ENCODE peak calls at places on chromosomes 4 and X, in four cellular contexts. One of them, this sample, is unnamed. For H3K27me3, the result is how much of the 10 kb centered on the place peaks cover.

GRCh38 chrX:134743121-134743520 is 84.8 kb upstream of the PLAC1 start:
- DNase-seq in neuronal stem cell: no peak
- DNase-seq in GM23338: no peak
- DNase-seq in cardiac muscle cell: peak
- DNase-seq in this sample: no peak

GRCh38 chr4:33107813-33108212 is 2387.6 kb downstream of the PCDH7 start:
- DNase-seq in neuronal stem cell: no peak
- DNase-seq in GM23338: no peak
- DNase-seq in cardiac muscle cell: no peak
- DNase-seq in this sample: no peak

GRCh38 chrX:78075787-78076389 is 28.2 kb upstream of the PGK1 start:
- DNase-seq in neuronal stem cell: no peak
- DNase-seq in GM23338: no peak
- DNase-seq in cardiac muscle cell: no peak
- DNase-seq in this sample: no peak

GRCh38 chr4:82104578-82104977 is 269.2 kb downstream of the HNRNPD start:
- DNase-seq in neuronal stem cell: no peak
- DNase-seq in GM23338: peak
- DNase-seq in cardiac muscle cell: no peak
- DNase-seq in this sample: no peak

GRCh38 chr4:74830928-74831327 is 36.6 kb upstream of the BTC start:
- DNase-seq in neuronal stem cell: no peak
- DNase-seq in GM23338: no peak
- DNase-seq in cardiac muscle cell: peak
- DNase-seq in this sample: peak

GRCh38 chrX:101219840-101220191 is 230 bp downstream of the DRP2 start:
- DNase-seq in neuronal stem cell: no peak
- DNase-seq in GM23338: no peak
- DNase-seq in cardiac muscle cell: peak
- DNase-seq in this sample: no peak

GRCh38 chrX:15151267-15152196 is 118.4 kb downstream of the ASB9 start:
- DNase-seq in neuronal stem cell: no peak
- DNase-seq in GM23338: no peak
- DNase-seq in cardiac muscle cell: no peak
- DNase-seq in this sample: peak

GRCh38 chr4:165684177-165684870 is 188.7 kb upstream of the TLL1 start:
- DNase-seq in neuronal stem cell: no peak
- DNase-seq in GM23338: no peak
- DNase-seq in cardiac muscle cell: peak
- DNase-seq in this sample: no peak

GRCh38 chr4:107977482-107977881 is 12.2 kb upstream of the HADH start:
- DNase-seq in neuronal stem cell: no peak
- DNase-seq in GM23338: no peak
- DNase-seq in cardiac muscle cell: no peak
- DNase-seq in this sample: no peak

GRCh38 chr4:88963817-88964216 is 93.2 kb downstream of the FAM13A start:
- DNase-seq in neuronal stem cell: no peak
- DNase-seq in GM23338: peak
- DNase-seq in cardiac muscle cell: peak
- DNase-seq in this sample: no peak

GRCh38 chr4:42478509-42478908 is 81.2 kb downstream of the SHISA3 start:
- DNase-seq in neuronal stem cell: no peak
- DNase-seq in GM23338: no peak
- DNase-seq in cardiac muscle cell: no peak
- DNase-seq in this sample: no peak

GRCh38 chrX:42093756-42094155 is 170.4 kb upstream of the CASK start:
- DNase-seq in neuronal stem cell: no peak
- DNase-seq in GM23338: no peak
- DNase-seq in cardiac muscle cell: peak
- DNase-seq in this sample: no peak

GRCh38 chr4:169668069-169668721 is 47.8 kb downstream of the CLCN3 start:
- DNase-seq in neuronal stem cell: no peak
- DNase-seq in GM23338: no peak
- DNase-seq in cardiac muscle cell: no peak
- DNase-seq in this sample: no peak

GRCh38 chrX:11049976-11050375 is 61.2 kb upstream of the HCCS start:
- DNase-seq in neuronal stem cell: no peak
- DNase-seq in GM23338: no peak
- DNase-seq in cardiac muscle cell: no peak
- DNase-seq in this sample: no peak

GRCh38 chr4:32748498-32748897 is 2028.3 kb downstream of the PCDH7 start:
- DNase-seq in neuronal stem cell: no peak
- DNase-seq in GM23338: peak
- DNase-seq in cardiac muscle cell: no peak
- DNase-seq in this sample: no peak

GRCh38 chrX:118726887-118727685 is at the start of gene IL13RA1:
- DNase-seq in neuronal stem cell: peak
- DNase-seq in GM23338: peak
- DNase-seq in cardiac muscle cell: peak
- DNase-seq in this sample: peak

GRCh38 chr4:106033469-106033868 is 138.2 kb downstream of the NPNT start:
- DNase-seq in neuronal stem cell: no peak
- DNase-seq in GM23338: no peak
- DNase-seq in cardiac muscle cell: no peak
- DNase-seq in this sample: no peak

GRCh38 chrX:20884565-20884964 is 489.7 kb upstream of the CNKSR2 start:
- DNase-seq in neuronal stem cell: no peak
- DNase-seq in GM23338: no peak
- DNase-seq in cardiac muscle cell: no peak
- DNase-seq in this sample: no peak

GRCh38 chr4:44157611-44158277 is 290.9 kb downstream of the KCTD8 start:
- DNase-seq in neuronal stem cell: no peak
- DNase-seq in GM23338: no peak
- DNase-seq in cardiac muscle cell: no peak
- DNase-seq in this sample: no peak

GRCh38 chr4:143188325-143189088 is 3.8 kb downstream of the USP38 start:
- DNase-seq in neuronal stem cell: no peak
- DNase-seq in GM23338: no peak
- DNase-seq in cardiac muscle cell: no peak
- DNase-seq in this sample: no peak

GRCh38 chrX:68409154-68409553 is 24.1 kb downstream of the OPHN1 start:
- DNase-seq in neuronal stem cell: no peak
- DNase-seq in GM23338: no peak
- DNase-seq in cardiac muscle cell: no peak
- DNase-seq in this sample: no peak

GRCh38 chr4:15882675-15883086 is 55.9 kb downstream of the FGFBP1 start:
- DNase-seq in neuronal stem cell: peak
- DNase-seq in GM23338: peak
- DNase-seq in cardiac muscle cell: peak
- DNase-seq in this sample: peak

DNA sequence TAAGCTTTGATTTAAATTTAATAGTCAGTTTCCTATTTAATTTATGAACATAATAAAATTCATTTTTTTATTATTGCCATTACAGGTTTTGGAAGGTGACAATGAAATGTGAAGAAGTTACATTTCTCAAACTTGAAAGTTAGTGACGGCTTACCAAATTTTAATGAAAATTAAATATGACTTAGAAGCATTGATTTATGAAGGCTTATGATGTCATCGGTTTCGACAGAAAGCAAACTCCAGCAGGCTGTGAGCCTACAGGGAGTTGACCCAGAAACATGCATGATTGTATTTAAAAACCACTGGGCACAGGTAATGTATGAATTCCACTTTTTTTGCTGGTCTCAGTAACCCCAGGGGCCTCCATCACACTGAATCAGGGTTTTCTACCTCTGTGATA is 157.1 kb downstream of the FHIP1A start:
- DNase-seq in neuronal stem cell: no peak
- DNase-seq in GM23338: no peak
- DNase-seq in cardiac muscle cell: no peak
- DNase-seq in this sample: no peak
- H3K27me3 ChIP-seq in neuronal stem cell: under half
- H3K27me3 ChIP-seq in GM23338: under half
- H3K27me3 ChIP-seq in cardiac muscle cell: under half
- H3K27me3 ChIP-seq in this sample: under half

DNA sequence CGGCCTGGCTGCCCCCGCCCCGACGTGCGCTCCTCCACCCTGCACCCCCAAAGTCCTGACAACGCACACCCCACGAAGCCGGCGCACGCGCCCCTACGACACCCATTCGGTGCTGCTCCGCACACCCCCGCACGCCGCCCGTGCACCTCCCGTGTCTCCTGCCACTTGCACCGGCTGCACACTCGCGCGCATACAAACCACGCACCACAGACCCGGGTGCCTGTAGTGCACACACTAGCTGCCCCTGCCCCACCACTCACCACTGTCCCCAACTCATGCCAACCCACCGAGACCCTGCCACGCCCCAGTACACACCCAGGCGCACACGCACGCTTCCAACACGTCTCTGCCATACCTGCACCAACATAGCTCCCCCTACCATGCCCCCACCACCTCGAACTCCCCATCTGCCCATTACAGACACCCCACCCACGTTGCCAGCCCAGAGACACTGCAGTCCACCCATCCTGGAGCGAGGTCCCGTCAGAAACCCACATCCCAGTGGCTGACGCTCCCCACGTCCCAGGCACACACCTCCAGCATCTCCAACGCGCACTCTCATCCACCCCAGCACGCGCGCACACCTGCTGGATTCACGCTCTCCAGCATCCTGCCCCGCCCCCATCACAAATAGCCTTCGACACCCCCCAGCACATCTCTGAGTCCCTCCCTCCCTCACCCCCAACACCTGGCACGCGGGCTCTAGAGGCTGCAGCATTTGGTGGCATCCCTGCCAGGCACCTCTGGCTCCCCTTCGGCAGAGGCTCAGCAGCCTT is 4.2 kb upstream of the DUSP9 start:
- DNase-seq in neuronal stem cell: no peak
- DNase-seq in GM23338: peak
- DNase-seq in cardiac muscle cell: no peak
- DNase-seq in this sample: no peak
- H3K27me3 ChIP-seq in neuronal stem cell: under half
- H3K27me3 ChIP-seq in GM23338: half or more
- H3K27me3 ChIP-seq in cardiac muscle cell: half or more
- H3K27me3 ChIP-seq in this sample: under half

DNA sequence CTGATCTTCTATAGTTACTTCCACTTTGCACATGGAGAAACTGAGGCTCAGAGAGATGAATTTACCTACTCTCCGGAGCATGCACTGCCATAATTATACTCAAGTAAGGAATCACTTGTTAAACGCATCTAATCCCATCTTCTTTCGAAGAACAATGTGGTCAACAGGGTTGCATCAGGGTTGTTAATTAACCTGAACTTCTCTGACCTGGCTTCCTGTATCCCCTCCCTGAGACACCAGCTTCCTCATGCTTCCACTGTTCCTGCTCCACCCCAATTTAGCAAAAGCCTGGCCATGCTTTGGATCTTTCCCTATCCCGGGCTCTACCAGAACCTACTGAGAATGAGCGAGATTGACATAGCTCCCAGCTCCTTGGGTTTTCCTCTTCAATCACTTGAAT is 136.7 kb downstream of the SMIM20 start:
- DNase-seq in neuronal stem cell: no peak
- DNase-seq in GM23338: no peak
- DNase-seq in cardiac muscle cell: no peak
- DNase-seq in this sample: no peak
- H3K27me3 ChIP-seq in neuronal stem cell: under half
- H3K27me3 ChIP-seq in GM23338: under half
- H3K27me3 ChIP-seq in cardiac muscle cell: under half
- H3K27me3 ChIP-seq in this sample: under half

DNA sequence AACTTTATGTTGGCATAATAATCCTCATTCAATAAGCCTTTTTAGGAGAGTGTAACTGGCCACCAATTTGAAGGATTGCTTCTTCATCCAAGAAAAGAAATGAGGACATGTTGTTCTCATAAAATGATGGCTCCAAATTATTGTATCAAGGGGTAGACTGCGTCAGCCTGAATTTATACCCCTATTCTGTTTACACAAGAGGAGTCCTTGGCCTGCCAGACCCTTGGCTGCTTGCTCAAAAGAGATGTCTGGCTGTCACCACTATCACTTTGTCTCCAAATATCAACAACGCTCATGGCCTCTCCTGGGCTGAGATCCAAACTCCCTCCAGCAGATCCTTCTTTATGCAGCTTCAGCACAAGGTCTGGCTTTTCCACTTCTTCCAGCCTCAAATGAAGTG is 127.8 kb downstream of the OR13H1 start:
- DNase-seq in neuronal stem cell: no peak
- DNase-seq in GM23338: no peak
- DNase-seq in cardiac muscle cell: no peak
- DNase-seq in this sample: no peak
- H3K27me3 ChIP-seq in neuronal stem cell: under half
- H3K27me3 ChIP-seq in GM23338: under half
- H3K27me3 ChIP-seq in cardiac muscle cell: under half
- H3K27me3 ChIP-seq in this sample: under half

GRCh38 chrX:110491846-110492620 is 133.4 kb downstream of the RTL9 start:
- DNase-seq in neuronal stem cell: no peak
- DNase-seq in GM23338: no peak
- DNase-seq in cardiac muscle cell: no peak
- DNase-seq in this sample: no peak
- H3K27me3 ChIP-seq in neuronal stem cell: under half
- H3K27me3 ChIP-seq in GM23338: under half
- H3K27me3 ChIP-seq in cardiac muscle cell: under half
- H3K27me3 ChIP-seq in this sample: under half

DNA sequence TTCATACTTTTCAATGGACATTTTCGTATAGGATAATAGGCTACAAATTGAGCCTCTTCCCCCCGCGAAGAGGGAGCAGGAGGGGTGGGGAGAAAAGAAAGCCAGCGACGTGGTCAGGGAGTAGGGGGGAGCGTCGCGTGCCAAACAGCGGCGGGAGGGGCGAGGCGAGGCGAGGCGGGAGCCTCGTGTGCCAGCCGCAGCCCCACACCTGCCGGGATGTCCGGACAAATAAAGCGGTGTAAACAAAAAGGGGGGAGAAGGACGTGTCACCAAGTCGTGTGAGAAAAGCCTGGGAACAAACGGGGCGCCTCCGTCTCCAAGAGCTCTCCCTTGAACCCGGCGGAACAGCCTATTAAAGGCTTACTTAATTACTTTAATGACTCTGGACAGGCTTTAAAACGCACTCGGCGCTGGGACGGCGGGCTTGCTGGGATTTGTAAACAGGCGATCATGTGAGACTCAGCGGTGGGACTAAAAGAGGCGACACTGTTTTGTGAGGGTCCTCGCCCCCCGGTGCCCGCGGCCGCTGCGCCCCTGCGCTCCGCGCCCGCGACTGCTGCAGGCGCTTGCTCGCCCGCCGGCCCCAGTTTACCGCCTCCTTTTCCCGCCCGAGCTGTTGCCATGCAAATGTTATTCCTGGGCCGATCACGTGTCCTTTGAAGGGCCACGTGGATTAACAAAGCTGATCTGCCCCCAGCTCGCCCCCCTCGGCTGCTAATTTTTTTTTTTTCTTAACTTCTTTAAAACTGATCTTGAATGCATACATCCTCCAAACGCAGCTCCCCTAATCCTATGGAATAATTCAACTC is at the start of gene HELT:
- DNase-seq in neuronal stem cell: no peak
- DNase-seq in GM23338: peak
- DNase-seq in cardiac muscle cell: no peak
- DNase-seq in this sample: no peak
- H3K27me3 ChIP-seq in neuronal stem cell: half or more
- H3K27me3 ChIP-seq in GM23338: half or more
- H3K27me3 ChIP-seq in cardiac muscle cell: half or more
- H3K27me3 ChIP-seq in this sample: under half

GRCh38 chr4:8727131-8727530 is 134.6 kb downstream of the CPZ start:
- DNase-seq in neuronal stem cell: no peak
- DNase-seq in GM23338: no peak
- DNase-seq in cardiac muscle cell: no peak
- DNase-seq in this sample: no peak
- H3K27me3 ChIP-seq in neuronal stem cell: under half
- H3K27me3 ChIP-seq in GM23338: under half
- H3K27me3 ChIP-seq in cardiac muscle cell: under half
- H3K27me3 ChIP-seq in this sample: under half

GRCh38 chrX:137032841-137033773 is 688 bp downstream of the GPR101 start:
- DNase-seq in neuronal stem cell: no peak
- DNase-seq in GM23338: peak
- DNase-seq in cardiac muscle cell: no peak
- DNase-seq in this sample: no peak
- H3K27me3 ChIP-seq in neuronal stem cell: under half
- H3K27me3 ChIP-seq in GM23338: half or more
- H3K27me3 ChIP-seq in cardiac muscle cell: half or more
- H3K27me3 ChIP-seq in this sample: under half